ENCODE peak calls at places on chromosomes 6 and 20, in six cellular contexts. G, N, Q, Y, I and U are unnamed samples.

GRCh38 chr6:73180718-73181619 is 44.3 kb downstream of the KHDC1L start:
- DNase-seq in Y (no peak), I (peak), Q (no peak), G (no peak), N (no peak), U (peak)

GRCh38 chr6:122797537-122797936 is 8.5 kb downstream of the SMPDL3A start:
- DNase-seq in Y (no peak), Q (no peak), N (no peak), G (no peak), I (no peak), U (no peak)

GRCh38 chr20:998431-998830 is 3.7 kb downstream of the RSPO4 start:
- DNase-seq in N (no peak), G (no peak), Y (no peak), I (no peak), Q (no peak), U (no peak)

GRCh38 chr20:20860078-20860806 is 147.8 kb upstream of the RALGAPA2 start:
- DNase-seq in N (no peak), Q (peak), Y (peak), I (peak), G (peak), U (peak)

GRCh38 chr6:52310932-52311331 is 26.4 kb upstream of the MCM3 start:
- DNase-seq in G (no peak), Y (no peak), I (no peak), N (no peak), Q (no peak), U (no peak)

GRCh38 chr6:157682856-157683481 is 140.1 kb upstream of the SNX9 start:
- DNase-seq in I (peak), Q (no peak), N (no peak), Y (no peak), G (no peak), U (no peak)

GRCh38 chr20:23490817-23491216 is at the start of gene CST8:
- DNase-seq in Q (no peak), G (no peak), I (no peak), N (no peak), Y (no peak), U (no peak)

GRCh38 chr20:23456873-23457272 is 4.2 kb upstream of the CST11 start:
- DNase-seq in I (no peak), G (no peak), Q (no peak), Y (no peak), N (no peak), U (no peak)

GRCh38 chr6:156719395-156719719 is 57.8 kb upstream of the ARID1B start:
- DNase-seq in Q (no peak), G (no peak), I (no peak), Y (peak), N (no peak), U (no peak)

GRCh38 chr6:104951677-104952076 is 5.2 kb upstream of the LIN28B start:
- DNase-seq in G (no peak), Q (no peak), Y (no peak), N (no peak), I (no peak), U (no peak)

GRCh38 chr6:42378125-42378524 is 73.6 kb downstream of the TRERF1 start:
- DNase-seq in N (no peak), Y (no peak), I (no peak), Q (no peak), G (no peak), U (no peak)

GRCh38 chr6:63525186-63525878 is 46.9 kb upstream of the LOC128125822 start:
- DNase-seq in N (no peak), Q (no peak), G (no peak), I (no peak), Y (no peak), U (peak)

GRCh38 chr6:168374051-168374502 is 54.5 kb upstream of the DACT2 start:
- DNase-seq in G (no peak), Y (no peak), Q (no peak), I (no peak), N (peak), U (no peak)

DNA sequence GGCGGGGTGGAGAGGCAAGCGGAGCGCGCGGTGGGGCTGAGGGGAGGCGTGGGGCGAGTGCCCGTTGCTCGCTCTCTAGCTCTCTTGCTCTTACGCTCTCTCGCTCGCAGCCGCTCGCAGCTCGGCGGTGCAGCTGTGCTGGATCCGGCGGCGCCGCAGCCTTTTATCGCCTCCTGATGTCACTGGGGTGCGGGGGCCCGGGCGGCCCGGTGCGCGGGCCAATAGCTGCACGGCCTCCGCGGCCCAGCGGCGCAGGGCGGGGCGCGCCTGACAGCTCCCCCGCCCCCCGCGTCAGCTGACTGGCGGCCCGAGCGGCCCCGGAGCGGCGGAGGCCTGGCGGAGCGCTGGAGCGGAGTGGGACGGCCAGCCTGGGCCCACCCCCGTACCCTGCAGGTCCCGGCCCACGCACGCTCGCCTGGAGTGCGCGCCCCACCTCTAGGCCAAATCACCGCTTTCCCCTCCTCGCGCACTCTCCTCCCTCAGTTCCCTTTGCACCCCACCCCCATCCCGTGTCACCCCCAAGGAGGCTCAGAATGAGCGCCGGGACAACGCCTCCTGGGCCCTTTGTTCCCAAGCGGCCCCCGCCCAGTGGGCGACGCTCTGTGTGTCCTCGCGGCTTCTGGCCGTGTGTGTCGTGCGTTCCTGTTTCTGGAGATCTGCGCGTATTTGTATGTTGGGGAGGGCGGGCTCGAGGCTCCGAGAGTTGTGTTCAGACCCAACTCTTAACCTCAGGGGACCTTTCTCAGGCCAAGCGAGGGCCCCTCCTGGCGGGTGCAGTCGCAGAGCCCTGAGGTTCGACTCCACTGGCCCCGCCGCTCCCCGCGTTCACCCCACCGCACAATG is at the start of gene MAFB:
- DNase-seq in I (peak), Q (peak), Y (peak), N (peak), G (peak), U (peak)
- TF ChIP-seq POLR2AphosphoS5 in I (peak), Q (peak), Y (peak), N (peak), G (peak), U (peak)

GRCh38 chr20:57948177-57948955 is 238.6 kb upstream of the PMEPA1 start:
- DNase-seq in N (no peak), Y (no peak), Q (no peak), I (no peak), G (no peak), U (no peak)

GRCh38 chr20:57951549-57951948 is 241.7 kb upstream of the PMEPA1 start:
- DNase-seq in G (no peak), I (no peak), Q (no peak), Y (no peak), N (no peak), U (no peak)

GRCh38 chr20:57953638-57954037 is 243.8 kb upstream of the PMEPA1 start:
- DNase-seq in G (no peak), N (no peak), Y (no peak), Q (no peak), I (no peak), U (no peak)

GRCh38 chr20:57950764-57951163 is 240.9 kb upstream of the PMEPA1 start:
- DNase-seq in Y (no peak), I (no peak), Q (no peak), G (no peak), N (no peak), U (no peak)

DNA sequence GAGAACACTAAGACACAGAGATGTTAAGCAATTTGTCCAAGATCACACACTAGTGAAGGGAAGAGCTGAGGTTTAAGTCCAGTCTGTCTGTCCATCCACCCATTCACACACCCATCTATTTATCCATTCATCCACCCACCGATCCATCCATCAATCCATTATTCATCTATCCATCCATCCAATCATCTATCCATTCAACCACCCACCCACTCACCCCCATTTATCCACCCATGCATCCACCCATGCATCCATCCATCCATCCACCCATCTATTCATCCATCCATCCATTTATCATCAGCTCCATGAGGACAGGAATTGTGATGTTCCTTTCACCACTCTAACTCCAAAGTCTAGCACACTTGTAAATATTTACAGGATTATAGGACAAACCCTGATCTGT is 242.3 kb upstream of the PMEPA1 start:
- DNase-seq in Q (no peak), G (no peak), I (no peak), Y (no peak), N (no peak), U (no peak)
- H3K27ac ChIP-seq in Q (no peak), G (no peak), I (no peak), Y (no peak), N (no peak), U (no peak)

GRCh38 chr6:10555625-10556309 is 34.6 kb downstream of the GCNT2 start:
- DNase-seq in G (peak), Q (peak), Y (peak), I (no peak), N (no peak), U (peak)
- TF ChIP-seq POLR2AphosphoS5 in G (no peak), Q (peak), Y (no peak), I (no peak), N (no peak), U (peak)

DNA sequence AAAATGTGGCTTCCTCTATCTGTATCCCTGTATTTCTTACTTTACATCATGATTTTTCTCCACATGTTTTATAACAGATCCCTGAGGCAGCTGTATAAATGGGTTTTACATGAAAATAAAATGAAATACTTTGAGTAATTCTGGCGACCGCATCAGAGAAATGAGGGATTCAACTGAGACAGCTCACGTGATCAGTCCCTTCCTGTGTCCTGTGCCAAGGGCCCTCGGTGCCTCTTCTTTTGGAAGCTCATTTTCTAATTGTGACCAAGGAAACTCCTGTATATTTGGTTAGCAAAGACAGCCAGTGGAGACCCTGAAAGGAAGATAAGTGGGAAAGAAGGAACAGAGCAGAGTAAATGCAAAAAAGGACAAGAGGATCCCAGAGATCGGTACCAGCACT is 129.9 kb downstream of the FYN start:
- DNase-seq in Q (no peak), Y (no peak), G (no peak), I (no peak), N (no peak), U (no peak)
- H3K27ac ChIP-seq in Q (no peak), Y (no peak), G (no peak), I (no peak), N (peak), U (no peak)

DNA sequence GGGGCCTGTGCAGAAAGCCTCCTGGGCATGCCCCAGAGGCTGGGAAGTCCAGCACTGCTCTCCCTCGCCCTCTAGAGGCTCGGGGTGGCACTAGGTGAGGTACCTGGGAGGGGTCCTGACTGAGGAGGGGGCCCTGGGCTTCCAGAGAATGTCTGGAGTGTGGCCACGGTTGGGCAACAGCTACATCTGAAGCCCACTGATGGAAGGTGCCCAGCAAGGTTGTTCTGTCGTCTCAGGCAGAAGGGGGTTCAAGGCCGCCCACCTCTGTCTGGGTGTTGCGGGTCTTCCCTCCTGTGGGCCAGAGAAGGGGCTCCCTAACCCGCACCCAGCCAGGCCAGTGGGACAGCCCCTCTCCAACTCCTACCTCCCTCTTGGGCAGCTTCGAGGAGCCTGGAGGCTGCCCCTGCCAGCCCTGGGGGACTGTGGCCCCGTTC is 11.4 kb upstream of the VEGFA start:
- DNase-seq in Q (no peak), N (no peak), Y (no peak), I (no peak), G (no peak), U (peak)
- TF ChIP-seq POLR2AphosphoS5 in Q (no peak), N (no peak), Y (no peak), I (no peak), G (no peak), U (no peak)

GRCh38 chr6:100573169-100573568 is 108.4 kb upstream of the SIM1 start:
- DNase-seq in G (no peak), N (no peak), Q (no peak), Y (no peak), I (peak), U (peak)

GRCh38 chr6:100574836-100575235 is 110.1 kb upstream of the SIM1 start:
- DNase-seq in N (no peak), I (no peak), G (no peak), Q (no peak), Y (no peak), U (no peak)

DNA sequence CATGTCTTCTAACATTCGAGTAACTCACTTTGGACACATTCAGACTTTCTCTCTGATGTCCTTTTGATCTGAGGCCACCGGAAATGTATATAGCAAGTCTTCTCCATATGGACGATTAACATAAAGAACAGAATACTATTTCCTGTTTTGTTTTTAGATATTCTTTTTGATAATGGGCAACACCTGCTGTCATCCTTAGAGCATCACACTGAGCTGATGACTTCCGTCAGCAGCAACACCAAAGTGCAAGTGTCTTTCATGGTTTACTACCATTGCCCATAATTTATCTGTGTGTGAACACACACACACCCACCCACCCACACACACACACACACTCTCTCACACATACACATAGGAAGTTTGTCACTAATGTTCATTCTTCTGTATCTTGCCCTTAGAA is 112.7 kb upstream of the SIM1 start:
- DNase-seq in Q (no peak), I (no peak), Y (no peak), N (no peak), G (no peak), U (no peak)
- H3K27ac ChIP-seq in Q (no peak), I (no peak), Y (no peak), N (no peak), G (no peak), U (no peak)

GRCh38 chr6:56456785-56457184 is 185.9 kb downstream of the DST start:
- DNase-seq in N (no peak), Q (no peak), I (no peak), Y (no peak), G (no peak), U (no peak)

GRCh38 chr6:56448056-56448455 is 194.6 kb downstream of the DST start:
- DNase-seq in G (no peak), N (no peak), I (no peak), Q (no peak), Y (no peak), U (no peak)

GRCh38 chr6:56445818-56446217 is 196.9 kb downstream of the DST start:
- DNase-seq in N (no peak), Q (no peak), G (no peak), I (no peak), Y (no peak), U (no peak)

GRCh38 chr6:56450376-56450775 is 192.3 kb downstream of the DST start:
- DNase-seq in I (no peak), G (no peak), Q (no peak), Y (no peak), N (no peak), U (no peak)

DNA sequence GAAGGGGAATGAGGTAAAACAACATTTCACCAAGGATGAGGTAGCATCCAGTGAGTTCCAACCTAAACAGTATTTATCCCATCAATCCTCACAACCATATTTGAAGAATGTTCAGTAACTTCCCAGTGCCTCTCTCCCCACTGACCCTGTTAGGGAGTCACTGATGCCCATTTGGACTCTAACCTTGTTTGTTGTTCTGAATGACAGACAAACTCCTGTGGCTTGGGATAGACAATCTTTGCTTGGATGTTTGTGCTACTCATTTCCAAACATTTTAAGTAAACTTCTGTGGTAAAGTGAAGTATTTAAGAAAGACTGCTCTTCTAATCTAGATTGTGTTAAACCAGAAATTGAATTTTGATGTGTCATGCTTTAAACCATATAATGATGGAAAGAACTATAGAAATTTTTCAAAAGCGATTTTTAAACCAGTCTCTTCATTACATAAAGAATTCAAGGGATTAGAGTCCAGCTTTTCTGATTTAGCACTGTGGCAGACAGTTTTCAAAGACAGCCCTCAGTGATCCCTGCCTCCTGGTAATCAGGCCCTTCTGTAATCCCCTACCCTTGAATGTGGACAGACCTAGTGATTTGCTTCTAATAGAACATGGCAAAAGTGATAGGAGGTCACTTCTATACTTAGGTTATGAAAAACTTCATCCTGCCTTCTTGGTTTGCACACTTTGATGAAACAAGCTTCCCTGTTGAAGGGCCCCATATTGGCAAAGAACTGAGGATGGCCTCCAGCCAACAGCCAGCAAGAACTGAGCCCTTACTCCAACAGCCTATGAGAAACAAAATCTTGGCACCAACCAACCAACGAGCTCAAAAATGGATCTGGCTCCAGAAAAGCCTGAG is 191.6 kb downstream of the DST start:
- DNase-seq in N (no peak), G (no peak), Y (peak), Q (no peak), I (peak), U (no peak)
- TF ChIP-seq POLR2AphosphoS5 in N (no peak), G (no peak), Y (no peak), Q (no peak), I (no peak), U (no peak)

GRCh38 chr20:51586005-51586440 is 43.5 kb upstream of the NFATC2 start:
- DNase-seq in Q (no peak), Y (no peak), G (no peak), N (no peak), I (no peak), U (no peak)
- H3K27ac ChIP-seq in Q (no peak), Y (no peak), G (no peak), N (no peak), I (no peak), U (no peak)

GRCh38 chr20:8176276-8176675 is 44.2 kb downstream of the PLCB1 start:
- DNase-seq in G (no peak), Y (no peak), I (no peak), N (no peak), Q (no peak), U (no peak)

GRCh38 chr20:8172191-8172590 is 40.1 kb downstream of the PLCB1 start:
- DNase-seq in G (no peak), N (no peak), Y (no peak), I (peak), Q (no peak), U (no peak)

GRCh38 chr20:8166730-8167129 is 34.7 kb downstream of the PLCB1 start:
- DNase-seq in N (no peak), Q (no peak), I (no peak), Y (no peak), G (no peak), U (no peak)

GRCh38 chr20:8168785-8169288 is 36.8 kb downstream of the PLCB1 start:
- DNase-seq in I (no peak), Y (no peak), N (no peak), Q (no peak), G (no peak), U (no peak)

DNA sequence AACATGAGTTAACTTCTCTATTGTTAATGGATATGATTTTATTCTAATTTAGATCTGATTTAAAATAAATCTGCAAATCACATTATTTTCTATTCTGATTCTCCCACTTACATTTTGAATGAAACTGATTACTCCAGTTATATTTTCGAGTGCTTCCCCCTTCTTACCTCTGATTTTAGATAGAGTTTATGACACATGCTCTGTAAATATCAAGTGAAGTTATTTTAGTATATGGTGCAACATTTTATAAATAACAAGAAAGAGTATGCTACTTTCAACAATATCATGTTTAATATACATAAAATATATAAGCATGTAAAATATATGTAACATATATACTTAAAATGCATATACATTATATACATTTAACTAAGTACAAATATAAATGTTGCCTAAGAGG is 38.9 kb downstream of the PLCB1 start:
- DNase-seq in G (no peak), I (no peak), N (no peak), Q (no peak), Y (no peak), U (no peak)
- TF ChIP-seq POLR2AphosphoS5 in G (no peak), I (no peak), N (no peak), Q (no peak), Y (no peak), U (no peak)